ENCODE peak calls at places on chromosome 7, in four cellular contexts. D is GM13976, Z is upper lobe of right lung, C is endothelial cell. T is an unnamed sample.

GRCh38 chr7:122013070-122013469 is 131.0 kb downstream of the AASS start:
- DNase-seq in Z (no peak), C (no peak), D (no peak), T (no peak)

GRCh38 chr7:154861589-154861988 is 141.3 kb downstream of the PAXIP1 start:
- DNase-seq in D (no peak), C (no peak), Z (no peak), T (no peak)

GRCh38 chr7:132930881-132931280 is 151.0 kb downstream of the CHCHD3 start:
- DNase-seq in C (peak), Z (no peak), D (no peak), T (peak)

GRCh38 chr7:105745681-105746330 is 130.6 kb downstream of the ATXN7L1 start:
- DNase-seq in Z (no peak), C (no peak), D (no peak), T (no peak)

GRCh38 chr7:148142660-148143248 is 447.8 kb upstream of the C7orf33 start:
- DNase-seq in D (peak), Z (no peak), C (peak), T (peak)

GRCh38 chr7:157032128-157032527 is 21.7 kb upstream of the MNX1 start:
- DNase-seq in D (no peak), Z (no peak), C (no peak), T (no peak)

GRCh38 chr7:117019287-117019686 is 66.0 kb downstream of the ST7 start:
- DNase-seq in C (no peak), Z (no peak), D (no peak), T (no peak)

GRCh38 chr7:1542841-1543747 is 12.6 kb downstream of the MAFK start:
- DNase-seq in D (no peak), C (no peak), Z (no peak), T (no peak)

GRCh38 chr7:148828965-148829364 is 55.1 kb downstream of the EZH2 start:
- DNase-seq in Z (no peak), C (no peak), D (no peak), T (no peak)

GRCh38 chr7:90209776-90210175 is 1.8 kb upstream of the STEAP2 start:
- DNase-seq in Z (no peak), D (no peak), C (no peak), T (no peak)

GRCh38 chr7:135831451-135832220 is 83.0 kb upstream of the FAM180A start:
- DNase-seq in Z (no peak), C (no peak), D (no peak), T (no peak)

GRCh38 chr7:805261-805660 is 27.0 kb upstream of the SUN1 start:
- DNase-seq in D (no peak), C (no peak), Z (peak), T (no peak)

GRCh38 chr7:155570171-155570958 is 24.0 kb upstream of the CNPY1 start:
- DNase-seq in Z (no peak), C (no peak), D (no peak), T (no peak)

GRCh38 chr7:74143383-74143782 is 30.8 kb upstream of the EIF4H start:
- DNase-seq in D (no peak), C (no peak), Z (no peak), T (no peak)

GRCh38 chr7:4659551-4660286 is 22.4 kb upstream of the FOXK1 start:
- DNase-seq in D (no peak), Z (no peak), C (peak), T (no peak)

GRCh38 chr7:87926581-87927461 is 7.2 kb upstream of the ADAM22 start:
- DNase-seq in C (no peak), D (peak), Z (no peak), T (no peak)

GRCh38 chr7:50544992-50545391 is 20.2 kb downstream of the DDC start:
- DNase-seq in Z (no peak), D (no peak), C (no peak), T (no peak)

GRCh38 chr7:141262101-141262819 is 188.4 kb downstream of the TMEM178B start:
- DNase-seq in D (no peak), Z (no peak), C (peak), T (peak)

DNA sequence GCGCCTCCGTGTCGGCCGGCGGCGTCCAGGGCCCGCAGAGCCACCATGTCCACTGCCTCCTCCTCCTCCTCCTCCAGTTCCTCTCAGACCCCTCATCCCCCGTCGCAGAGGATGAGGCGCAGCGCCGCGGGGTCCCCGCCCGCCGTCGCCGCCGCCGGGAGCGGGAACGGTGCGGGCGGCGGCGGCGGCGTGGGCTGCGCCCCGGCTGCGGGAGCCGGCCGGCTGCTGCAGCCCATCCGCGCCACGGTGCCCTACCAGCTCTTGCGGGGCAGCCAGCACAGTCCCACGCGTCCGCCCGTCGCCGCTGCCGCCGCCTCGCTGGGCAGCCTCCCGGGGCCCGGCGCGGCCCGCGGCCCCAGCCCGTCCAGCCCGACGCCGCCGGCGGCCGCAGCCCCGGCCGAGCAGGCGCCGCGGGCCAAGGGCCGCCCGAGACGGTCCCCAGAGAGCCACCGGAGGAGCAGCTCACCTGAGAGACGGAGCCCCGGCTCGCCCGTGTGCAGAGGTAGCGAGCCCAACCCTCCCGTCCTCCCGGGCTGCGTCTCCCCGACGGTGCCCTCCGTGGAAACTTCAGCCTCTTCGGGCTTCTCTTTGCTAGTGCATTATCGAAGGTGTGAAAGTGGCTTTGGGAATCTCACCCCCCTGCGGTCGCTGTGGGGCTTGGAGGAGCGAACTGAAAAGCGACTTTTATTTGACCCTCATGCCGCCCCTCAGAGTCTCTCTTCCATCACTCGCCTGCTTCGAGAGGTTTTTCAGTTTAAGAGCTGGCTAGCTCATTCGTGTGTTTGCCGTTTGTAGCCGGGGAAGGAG is 913 bp downstream of the GLCCI1 start:
- DNase-seq in C (peak), Z (peak), D (peak), T (peak)
- TF ChIP-seq CTCF in C (no peak), Z (peak), D (no peak), T (no peak)

GRCh38 chr7:93894966-93895650 is 4.6 kb upstream of the TFPI2 start:
- DNase-seq in C (no peak), D (no peak), Z (no peak), T (no peak)

GRCh38 chr7:93894426-93894825 is 3.9 kb upstream of the TFPI2 start:
- DNase-seq in C (no peak), D (no peak), Z (no peak), T (no peak)

GRCh38 chr7:93889261-93889660 is 1.3 kb downstream of the TFPI2 start:
- DNase-seq in Z (no peak), C (no peak), D (no peak), T (peak)

GRCh38 chr7:93890464-93891068 is at the start of gene TFPI2:
- DNase-seq in D (peak), C (peak), Z (peak), T (peak)

GRCh38 chr7:93890041-93890463 is 501 bp downstream of the TFPI2 start:
- DNase-seq in D (peak), C (peak), Z (peak), T (no peak)
- TF ChIP-seq CTCF in D (no peak), C (no peak), Z (no peak), T (no peak)

GRCh38 chr7:75702515-75702914 is 36.2 kb downstream of the HIP1 start:
- DNase-seq in D (no peak), Z (no peak), C (no peak), T (no peak)

GRCh38 chr7:75699993-75700392 is 38.7 kb downstream of the HIP1 start:
- DNase-seq in C (no peak), Z (peak), D (no peak), T (no peak)

DNA sequence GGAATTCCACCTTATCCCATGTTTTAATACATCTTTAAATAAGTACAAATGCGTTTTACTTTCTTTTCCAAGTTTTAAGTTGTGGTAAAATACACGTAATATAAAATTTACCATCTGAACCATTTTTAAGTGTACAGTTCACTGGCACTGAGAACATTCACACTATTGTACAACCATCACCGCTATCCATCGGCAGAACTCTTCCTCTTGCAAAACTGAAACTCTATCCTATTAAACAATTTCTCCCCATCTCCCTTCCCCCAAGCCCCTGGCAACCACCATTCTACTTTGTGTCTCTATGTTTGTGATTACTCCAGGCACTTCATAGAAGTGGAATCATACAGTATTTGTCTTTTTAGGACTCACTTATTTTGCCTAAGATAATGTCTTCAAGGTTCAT is 33.8 kb downstream of the HIP1 start:
- DNase-seq in Z (no peak), D (no peak), C (no peak), T (no peak)
- TF ChIP-seq CTCF in Z (no peak), D (no peak), C (no peak), T (no peak)

DNA sequence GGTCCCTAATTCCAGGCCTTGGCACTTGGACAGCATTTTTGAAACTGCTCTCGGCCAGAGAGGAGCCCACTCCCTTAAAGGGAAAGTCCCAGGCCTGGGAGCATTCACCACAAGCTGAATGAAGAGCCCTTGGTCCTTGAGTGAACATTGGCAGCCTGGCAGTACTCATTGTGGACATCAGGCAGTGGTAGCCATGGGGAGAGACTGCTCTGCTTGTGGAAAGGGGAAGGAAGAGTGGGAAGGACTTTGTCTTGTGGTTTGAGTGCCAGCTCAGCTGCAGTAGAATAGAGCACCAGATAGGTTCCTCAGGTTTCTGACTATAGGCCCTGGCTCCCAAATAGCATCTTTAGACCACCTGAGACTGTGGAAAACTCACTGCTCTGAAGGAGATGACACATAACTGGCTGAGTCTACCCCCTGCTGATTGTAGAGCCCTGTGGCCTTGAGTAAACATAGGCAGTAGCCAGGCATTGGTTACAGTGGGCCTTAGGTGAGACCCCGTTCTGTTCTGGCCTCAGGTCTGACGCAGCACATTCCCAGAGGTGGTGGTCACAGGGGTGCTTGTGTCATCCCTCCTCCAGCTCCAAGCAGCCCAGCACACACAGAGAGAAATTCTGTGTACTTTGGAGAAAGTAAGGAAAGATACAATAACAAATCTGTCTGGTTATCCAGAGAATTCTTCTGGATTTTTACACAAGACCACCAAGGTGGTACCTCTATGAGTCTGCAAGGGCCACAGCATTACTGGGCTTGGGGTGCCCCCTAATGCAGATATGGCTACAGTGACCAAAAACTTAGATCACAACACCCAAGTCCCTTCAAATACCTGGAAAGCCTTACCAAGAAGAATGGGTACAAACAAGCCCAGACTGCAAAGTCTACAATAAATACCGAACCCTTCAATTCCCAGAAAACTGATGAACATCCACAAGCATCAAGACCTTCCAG is 153.8 kb downstream of the GNAI1 start:
- DNase-seq in D (no peak), Z (no peak), C (peak), T (no peak)
- TF ChIP-seq CTCF in D (no peak), Z (peak), C (no peak), T (peak)

T was measured in HFFc6.